ENCODE peak calls at places on chromosomes 11 and 22, in five cellular contexts. One of them, this sample, is unnamed.

GRCh38 chr11:3609416-3610265 is 32.2 kb downstream of the ART5 start:
- DNase-seq in H1: no peak
- DNase-seq in OCI-LY7: peak; percentile 51
- DNase-seq in GM23338: peak; percentile 76
- DNase-seq in fibroblast of lung: peak; percentile 56
- DNase-seq in this sample: peak; percentile 79

GRCh38 chr11:69516526-69516925 is 35.1 kb downstream of the LINC01488 start:
- DNase-seq in H1: no peak
- DNase-seq in OCI-LY7: no peak
- DNase-seq in GM23338: no peak
- DNase-seq in fibroblast of lung: no peak
- DNase-seq in this sample: no peak

GRCh38 chr22:11253000-11253511 is 4274.9 kb upstream of the OR11H1 start:
- DNase-seq in H1: no peak
- DNase-seq in OCI-LY7: no peak
- DNase-seq in GM23338: no peak
- DNase-seq in fibroblast of lung: no peak
- DNase-seq in this sample: peak; percentile 26

GRCh38 chr11:69587454-69588081 is 53.4 kb upstream of the CCND1 start:
- DNase-seq in H1: no peak
- DNase-seq in OCI-LY7: no peak
- DNase-seq in GM23338: no peak
- DNase-seq in fibroblast of lung: no peak
- DNase-seq in this sample: peak; percentile 23

GRCh38 chr11:15613231-15613630 is 498.5 kb downstream of the INSC start:
- DNase-seq in H1: no peak
- DNase-seq in OCI-LY7: no peak
- DNase-seq in GM23338: no peak
- DNase-seq in fibroblast of lung: peak; percentile 13
- DNase-seq in this sample: no peak

GRCh38 chr11:119236490-119236889 is 30.4 kb downstream of the CBL start:
- DNase-seq in H1: no peak
- DNase-seq in OCI-LY7: no peak
- DNase-seq in GM23338: no peak
- DNase-seq in fibroblast of lung: peak; percentile 58
- DNase-seq in this sample: no peak

GRCh38 chr22:41286639-41287091 is 678 bp upstream of the RANGAP1 start:
- DNase-seq in H1: no peak
- DNase-seq in OCI-LY7: peak; percentile 86
- DNase-seq in GM23338: no peak
- DNase-seq in fibroblast of lung: peak; percentile 33
- DNase-seq in this sample: peak; percentile 82

GRCh38 chr11:85767277-85767676 is 43.7 kb downstream of the SYTL2 start:
- DNase-seq in H1: no peak
- DNase-seq in OCI-LY7: no peak
- DNase-seq in GM23338: no peak
- DNase-seq in fibroblast of lung: no peak
- DNase-seq in this sample: no peak

GRCh38 chr11:134524201-134524600 is 112.2 kb upstream of the B3GAT1 start:
- DNase-seq in H1: no peak
- DNase-seq in OCI-LY7: no peak
- DNase-seq in GM23338: no peak
- DNase-seq in fibroblast of lung: no peak
- DNase-seq in this sample: no peak

GRCh38 chr11:132056689-132057088 is 686.3 kb downstream of the NTM start:
- DNase-seq in H1: no peak
- DNase-seq in OCI-LY7: no peak
- DNase-seq in GM23338: no peak
- DNase-seq in fibroblast of lung: peak; percentile 86
- DNase-seq in this sample: no peak

GRCh38 chr11:122108192-122108799 is 7.7 kb downstream of the BLID start:
- DNase-seq in H1: no peak
- DNase-seq in OCI-LY7: peak; percentile 46
- DNase-seq in GM23338: peak; percentile 81
- DNase-seq in fibroblast of lung: peak; percentile 78
- DNase-seq in this sample: peak; percentile 79

GRCh38 chr22:32676196-32676595 is 125.3 kb upstream of the TIMP3 start:
- DNase-seq in H1: no peak
- DNase-seq in OCI-LY7: no peak
- DNase-seq in GM23338: no peak
- DNase-seq in fibroblast of lung: no peak
- DNase-seq in this sample: no peak

GRCh38 chr11:83566948-83567347 is 280.8 kb upstream of the CCDC90B start:
- DNase-seq in H1: no peak
- DNase-seq in OCI-LY7: no peak
- DNase-seq in GM23338: no peak
- DNase-seq in fibroblast of lung: peak; percentile 74
- DNase-seq in this sample: no peak

GRCh38 chr11:75344761-75345454 is 6.6 kb downstream of the ARRB1 start:
- DNase-seq in H1: no peak
- DNase-seq in OCI-LY7: no peak
- DNase-seq in GM23338: no peak
- DNase-seq in fibroblast of lung: no peak
- DNase-seq in this sample: no peak

GRCh38 chr11:132177106-132177505 is 806.7 kb downstream of the NTM start:
- DNase-seq in H1: no peak
- DNase-seq in OCI-LY7: peak; percentile 2
- DNase-seq in GM23338: peak; percentile 80
- DNase-seq in fibroblast of lung: peak; percentile 72
- DNase-seq in this sample: no peak

GRCh38 chr11:70540196-70540595 is 141.9 kb downstream of the CTTN start:
- DNase-seq in H1: no peak
- DNase-seq in OCI-LY7: no peak
- DNase-seq in GM23338: no peak
- DNase-seq in fibroblast of lung: no peak
- DNase-seq in this sample: no peak

GRCh38 chr22:25659413-25659812 is 82.6 kb upstream of the MYO18B start:
- DNase-seq in H1: no peak
- DNase-seq in OCI-LY7: no peak
- DNase-seq in GM23338: no peak
- DNase-seq in fibroblast of lung: no peak
- DNase-seq in this sample: no peak

GRCh38 chr22:25656724-25657123 is 85.3 kb upstream of the MYO18B start:
- DNase-seq in H1: no peak
- DNase-seq in OCI-LY7: peak; percentile 70
- DNase-seq in GM23338: no peak
- DNase-seq in fibroblast of lung: no peak
- DNase-seq in this sample: peak; percentile 43

GRCh38 chr22:25661067-25661466 is 80.9 kb upstream of the MYO18B start:
- DNase-seq in H1: no peak
- DNase-seq in OCI-LY7: no peak
- DNase-seq in GM23338: no peak
- DNase-seq in fibroblast of lung: peak; percentile 60
- DNase-seq in this sample: no peak

GRCh38 chr22:25655536-25655935 is 86.5 kb upstream of the MYO18B start:
- DNase-seq in H1: no peak
- DNase-seq in OCI-LY7: no peak
- DNase-seq in GM23338: no peak
- DNase-seq in fibroblast of lung: no peak
- DNase-seq in this sample: no peak

GRCh38 chr22:25658641-25659040 is 83.3 kb upstream of the MYO18B start:
- DNase-seq in H1: no peak
- DNase-seq in OCI-LY7: no peak
- DNase-seq in GM23338: no peak
- DNase-seq in fibroblast of lung: peak; percentile 20
- DNase-seq in this sample: no peak
- H3K79me2 ChIP-seq in H1: no peaks in the 10 kb centered on the region
- H3K79me2 ChIP-seq in OCI-LY7: peaks cover 8% of the 10 kb centered on the region
- H3K79me2 ChIP-seq in GM23338: peaks cover 20% of the 10 kb centered on the region
- H3K79me2 ChIP-seq in fibroblast of lung: no peaks in the 10 kb centered on the region
- H3K79me2 ChIP-seq in this sample: no peaks in the 10 kb centered on the region

DNA sequence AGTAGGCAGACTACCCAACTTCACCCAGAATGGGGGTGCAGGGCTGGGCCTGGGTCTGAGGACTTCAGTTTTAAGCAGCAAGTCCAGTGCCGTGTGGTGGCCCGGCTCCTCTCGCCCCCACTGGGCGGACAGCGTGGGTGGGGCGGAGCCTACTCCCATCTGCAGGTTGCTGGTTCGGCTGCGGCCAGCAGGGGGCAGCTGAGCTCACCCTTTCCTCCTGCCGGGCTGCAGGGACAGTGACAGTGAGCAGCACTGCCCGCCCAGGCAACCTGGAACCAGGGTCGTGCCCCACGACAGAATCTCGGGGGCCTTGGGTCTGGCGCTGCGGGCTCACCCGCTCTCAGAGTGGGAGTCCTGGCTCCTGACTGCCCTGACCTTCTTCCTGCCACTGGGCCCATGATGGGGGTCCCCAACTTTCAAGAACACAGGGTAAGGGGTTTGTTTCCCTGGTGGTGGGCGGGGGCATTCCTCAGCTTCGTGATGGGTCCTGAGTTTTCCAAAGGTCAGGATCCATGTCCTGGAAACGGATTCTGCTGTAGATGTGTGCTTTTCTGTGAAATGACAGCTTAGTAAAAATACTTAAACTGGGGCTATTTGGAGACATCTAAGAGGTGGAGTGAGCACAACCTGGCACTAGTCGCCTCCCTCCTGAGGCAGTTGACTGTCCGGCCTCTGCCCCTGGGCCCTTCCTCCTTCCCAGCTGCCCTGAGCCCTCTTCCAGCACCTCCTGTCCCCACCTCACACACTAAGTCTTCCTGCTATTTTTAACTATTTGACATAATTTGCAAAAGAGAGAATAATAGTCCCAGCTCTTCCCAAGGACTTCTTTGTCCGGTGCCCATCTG is 6.0 kb upstream of the NEAT1 start:
- DNase-seq in H1: peak; percentile 68
- DNase-seq in OCI-LY7: peak; percentile 88
- DNase-seq in GM23338: peak; percentile 89
- DNase-seq in fibroblast of lung: peak; percentile 74
- DNase-seq in this sample: peak; percentile 95
- H3K4me3 ChIP-seq in H1: no peak overlapping the region
- H3K4me3 ChIP-seq in OCI-LY7: peak overlapping the region; percentile 73
- H3K4me3 ChIP-seq in GM23338: peak overlapping the region; percentile 40
- H3K4me3 ChIP-seq in fibroblast of lung: peak overlapping the region; percentile 61
- H3K4me3 ChIP-seq in this sample: peak overlapping the region; percentile 63

GRCh38 chr22:46108564-46109473 is 41.5 kb upstream of the PPARA start:
- DNase-seq in H1: no peak
- DNase-seq in OCI-LY7: no peak
- DNase-seq in GM23338: peak; percentile 30
- DNase-seq in fibroblast of lung: no peak
- DNase-seq in this sample: peak; percentile 68
- H3K79me2 ChIP-seq in H1: no peaks in the 10 kb centered on the region
- H3K79me2 ChIP-seq in OCI-LY7: no peaks in the 10 kb centered on the region
- H3K79me2 ChIP-seq in GM23338: no peaks in the 10 kb centered on the region
- H3K79me2 ChIP-seq in fibroblast of lung: peaks cover 87% of the 10 kb centered on the region
- H3K79me2 ChIP-seq in this sample: no peaks in the 10 kb centered on the region

DNA sequence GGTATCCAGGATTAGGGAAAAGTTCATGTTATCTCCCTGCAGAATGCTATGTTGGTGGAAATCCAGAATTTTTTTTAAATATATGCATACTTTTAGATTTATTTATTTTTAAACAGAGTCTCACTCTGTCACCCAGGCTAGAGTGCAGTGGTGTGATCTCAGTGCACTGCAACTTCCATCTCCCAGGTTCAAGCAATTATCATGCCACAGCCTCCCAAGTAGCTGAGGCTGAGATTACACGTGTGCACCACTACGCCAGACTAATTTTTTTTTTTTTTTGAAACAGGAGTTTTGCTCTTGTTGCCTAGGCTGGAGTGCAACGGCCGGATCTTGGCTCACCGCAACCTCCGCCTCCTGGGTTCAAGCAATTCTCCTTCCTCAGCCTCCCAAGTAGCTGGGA is 2.6 kb downstream of the PACSIN2 start:
- DNase-seq in H1: no peak
- DNase-seq in OCI-LY7: no peak
- DNase-seq in GM23338: no peak
- DNase-seq in fibroblast of lung: no peak
- DNase-seq in this sample: no peak
- H3K4me3 ChIP-seq in H1: no peak overlapping the region
- H3K4me3 ChIP-seq in OCI-LY7: no peak overlapping the region
- H3K4me3 ChIP-seq in GM23338: no peak overlapping the region
- H3K4me3 ChIP-seq in fibroblast of lung: no peak overlapping the region
- H3K4me3 ChIP-seq in this sample: no peak overlapping the region

DNA sequence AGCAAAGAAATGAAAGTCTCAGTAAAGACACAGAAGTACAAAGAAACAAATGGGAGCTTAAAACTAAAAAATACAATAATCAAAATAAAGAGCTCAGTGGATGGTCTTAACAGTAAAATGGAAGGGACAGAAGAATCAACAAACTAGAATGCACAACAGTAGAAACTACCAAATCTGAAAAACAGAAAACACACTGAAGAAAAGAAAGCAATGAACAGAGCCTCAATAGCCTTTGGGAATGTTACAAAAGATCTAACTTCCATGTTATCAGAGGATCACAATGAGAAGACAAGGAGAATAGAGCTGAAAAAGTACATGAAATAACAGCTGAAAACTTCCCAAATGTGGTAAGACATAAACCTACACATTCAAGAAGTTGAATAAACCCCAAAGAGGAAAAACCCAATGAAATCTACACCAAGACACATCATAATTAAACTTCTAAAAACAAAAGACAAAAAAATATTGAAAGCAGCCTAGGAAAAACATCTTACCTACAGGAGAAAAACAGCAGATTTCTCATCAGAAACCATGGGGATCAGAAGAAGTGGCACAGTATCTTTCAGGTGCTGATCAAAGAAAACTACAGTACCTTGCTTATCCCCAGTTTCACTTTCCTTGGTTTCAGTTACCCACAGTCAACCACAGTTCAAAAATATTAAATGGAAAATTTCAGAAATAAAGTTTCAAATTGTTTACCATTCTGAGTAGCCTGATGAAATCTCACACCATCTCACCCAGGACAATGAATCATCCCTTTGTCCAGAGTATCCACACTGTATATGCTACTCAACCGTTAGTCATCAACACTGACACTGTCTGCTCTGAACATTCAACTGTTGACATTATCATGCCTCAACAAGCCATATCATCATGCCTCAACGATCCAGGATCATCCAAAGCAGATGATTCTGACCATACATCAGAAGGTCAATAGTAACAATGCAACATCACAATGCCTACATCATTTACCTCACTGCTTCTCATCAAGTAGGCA is 22.2 kb downstream of the RRAS2 start:
- DNase-seq in H1: no peak
- DNase-seq in OCI-LY7: no peak
- DNase-seq in GM23338: no peak
- DNase-seq in fibroblast of lung: peak; percentile 86
- DNase-seq in this sample: no peak
- H3K79me2 ChIP-seq in H1: peaks cover 43% of the 10 kb centered on the region
- H3K79me2 ChIP-seq in OCI-LY7: no peaks in the 10 kb centered on the region
- H3K79me2 ChIP-seq in GM23338: peaks cover 90% of the 10 kb centered on the region
- H3K79me2 ChIP-seq in fibroblast of lung: peaks cover 91% of the 10 kb centered on the region
- H3K79me2 ChIP-seq in this sample: no peaks in the 10 kb centered on the region

This sample was measured in Karpas-422.